ENCODE peak calls at places on chromosomes 1 and 21, in seven cellular contexts. One of them, this sample, is unnamed.

GRCh38 chr1:44076093-44076492 is 42.5 kb upstream of the KLF17 start:
- DNase-seq in HCT116: no peak
- DNase-seq in H1: no peak
- DNase-seq in GM12878: no peak
- DNase-seq in K562: no peak
- DNase-seq in NT2/D1: no peak
- DNase-seq in SK-N-SH: no peak
- DNase-seq in this sample: no peak

GRCh38 chr21:37139902-37140301 is 66.8 kb downstream of the TTC3 start:
- DNase-seq in NT2/D1: peak
- DNase-seq in SK-N-SH: no peak
- DNase-seq in H1: no peak
- DNase-seq in HCT116: no peak
- DNase-seq in GM12878: no peak
- DNase-seq in K562: no peak
- DNase-seq in this sample: no peak

GRCh38 chr1:150973826-150974579 is 632 bp downstream of the CERS2 start:
- DNase-seq in K562: no peak
- DNase-seq in NT2/D1: no peak
- DNase-seq in GM12878: no peak
- DNase-seq in SK-N-SH: peak
- DNase-seq in H1: peak
- DNase-seq in HCT116: no peak
- DNase-seq in this sample: no peak

GRCh38 chr1:2554621-2555387 is 1.4 kb upstream of the TNFRSF14 start:
- DNase-seq in H1: no peak
- DNase-seq in GM12878: no peak
- DNase-seq in SK-N-SH: peak
- DNase-seq in NT2/D1: no peak
- DNase-seq in HCT116: no peak
- DNase-seq in K562: peak
- DNase-seq in this sample: no peak

GRCh38 chr1:59520759-59521442 is 224.0 kb downstream of the FGGY start:
- DNase-seq in HCT116: no peak
- DNase-seq in SK-N-SH: no peak
- DNase-seq in GM12878: no peak
- DNase-seq in NT2/D1: no peak
- DNase-seq in K562: no peak
- DNase-seq in H1: no peak
- DNase-seq in this sample: no peak

GRCh38 chr1:111998332-111998731 is 8.9 kb upstream of the KCND3 start:
- DNase-seq in NT2/D1: no peak
- DNase-seq in GM12878: no peak
- DNase-seq in SK-N-SH: no peak
- DNase-seq in K562: no peak
- DNase-seq in H1: no peak
- DNase-seq in HCT116: no peak
- DNase-seq in this sample: no peak

GRCh38 chr1:8880068-8880676 is 1.7 kb upstream of the ENO1 start:
- DNase-seq in H1: no peak
- DNase-seq in HCT116: no peak
- DNase-seq in SK-N-SH: no peak
- DNase-seq in NT2/D1: no peak
- DNase-seq in GM12878: no peak
- DNase-seq in K562: peak
- DNase-seq in this sample: peak

GRCh38 chr1:52976183-52977035 is 49.3 kb downstream of the SCP2 start:
- DNase-seq in SK-N-SH: no peak
- DNase-seq in NT2/D1: peak
- DNase-seq in H1: peak
- DNase-seq in GM12878: no peak
- DNase-seq in K562: peak
- DNase-seq in HCT116: no peak
- DNase-seq in this sample: no peak

GRCh38 chr1:245434285-245434684 is 279.5 kb downstream of the KIF26B start:
- DNase-seq in NT2/D1: no peak
- DNase-seq in K562: no peak
- DNase-seq in SK-N-SH: no peak
- DNase-seq in GM12878: no peak
- DNase-seq in HCT116: peak
- DNase-seq in H1: no peak
- DNase-seq in this sample: no peak

GRCh38 chr1:113540328-113540727 is 150.0 kb downstream of the MAGI3 start:
- DNase-seq in SK-N-SH: no peak
- DNase-seq in K562: no peak
- DNase-seq in NT2/D1: no peak
- DNase-seq in H1: no peak
- DNase-seq in HCT116: no peak
- DNase-seq in GM12878: no peak
- DNase-seq in this sample: peak

GRCh38 chr1:240285541-240285940 is 193.9 kb downstream of the FMN2 start:
- DNase-seq in SK-N-SH: no peak
- DNase-seq in HCT116: no peak
- DNase-seq in NT2/D1: no peak
- DNase-seq in GM12878: no peak
- DNase-seq in K562: no peak
- DNase-seq in H1: no peak
- DNase-seq in this sample: no peak

GRCh38 chr1:29394521-29394921 is 158.2 kb downstream of the PTPRU start:
- DNase-seq in H1: no peak
- DNase-seq in NT2/D1: no peak
- DNase-seq in SK-N-SH: no peak
- DNase-seq in GM12878: no peak
- DNase-seq in HCT116: no peak
- DNase-seq in K562: no peak
- DNase-seq in this sample: no peak

GRCh38 chr1:109482796-109483638 is 688 bp upstream of the ATXN7L2 start:
- DNase-seq in GM12878: no peak
- DNase-seq in HCT116: no peak
- DNase-seq in H1: peak
- DNase-seq in K562: peak
- DNase-seq in NT2/D1: no peak
- DNase-seq in SK-N-SH: peak
- DNase-seq in this sample: no peak
- TF ChIP-seq YY1 in GM12878: no peak
- TF ChIP-seq YY1 in HCT116: no peak
- TF ChIP-seq YY1 in H1: no peak
- TF ChIP-seq YY1 in K562: no peak
- TF ChIP-seq YY1 in NT2/D1: no peak
- TF ChIP-seq YY1 in SK-N-SH: no peak
- TF ChIP-seq YY1 in this sample: no peak

DNA sequence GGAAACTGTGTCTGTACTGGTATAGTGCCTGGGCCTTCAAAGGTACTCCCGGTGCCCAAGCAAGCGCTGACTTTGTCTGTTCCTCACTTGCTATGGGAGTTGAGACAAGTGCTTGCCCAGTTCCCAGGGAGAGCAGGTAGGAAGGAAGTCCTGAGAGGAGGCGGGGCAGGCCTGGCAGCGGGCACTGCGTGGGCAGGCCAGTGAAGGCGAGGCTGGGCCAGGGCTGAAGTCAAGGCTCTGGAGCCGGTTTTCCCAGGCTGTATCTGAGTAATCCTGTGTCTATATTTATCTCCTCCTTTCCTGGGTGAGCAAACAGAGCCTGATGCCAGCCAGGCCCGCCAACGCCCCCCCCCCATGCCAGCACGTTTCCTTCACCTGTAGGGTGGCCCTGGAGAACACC is 15.9 kb upstream of the EDN2 start:
- DNase-seq in SK-N-SH: no peak
- DNase-seq in GM12878: no peak
- DNase-seq in NT2/D1: no peak
- DNase-seq in HCT116: no peak
- DNase-seq in H1: no peak
- DNase-seq in K562: no peak
- DNase-seq in this sample: no peak
- TF ChIP-seq YY1 in SK-N-SH: no peak
- TF ChIP-seq YY1 in GM12878: no peak
- TF ChIP-seq YY1 in NT2/D1: no peak
- TF ChIP-seq YY1 in HCT116: no peak
- TF ChIP-seq YY1 in H1: no peak
- TF ChIP-seq YY1 in K562: no peak
- TF ChIP-seq YY1 in this sample: no peak

GRCh38 chr1:22971161-22972062 is 1.3 kb downstream of the LACTBL1 start:
- DNase-seq in H1: no peak
- DNase-seq in GM12878: no peak
- DNase-seq in SK-N-SH: no peak
- DNase-seq in NT2/D1: no peak
- DNase-seq in K562: no peak
- DNase-seq in HCT116: no peak
- DNase-seq in this sample: no peak
- TF ChIP-seq YY1 in H1: no peak
- TF ChIP-seq YY1 in GM12878: no peak
- TF ChIP-seq YY1 in SK-N-SH: no peak
- TF ChIP-seq YY1 in NT2/D1: no peak
- TF ChIP-seq YY1 in K562: no peak
- TF ChIP-seq YY1 in HCT116: no peak
- TF ChIP-seq YY1 in this sample: no peak

DNA sequence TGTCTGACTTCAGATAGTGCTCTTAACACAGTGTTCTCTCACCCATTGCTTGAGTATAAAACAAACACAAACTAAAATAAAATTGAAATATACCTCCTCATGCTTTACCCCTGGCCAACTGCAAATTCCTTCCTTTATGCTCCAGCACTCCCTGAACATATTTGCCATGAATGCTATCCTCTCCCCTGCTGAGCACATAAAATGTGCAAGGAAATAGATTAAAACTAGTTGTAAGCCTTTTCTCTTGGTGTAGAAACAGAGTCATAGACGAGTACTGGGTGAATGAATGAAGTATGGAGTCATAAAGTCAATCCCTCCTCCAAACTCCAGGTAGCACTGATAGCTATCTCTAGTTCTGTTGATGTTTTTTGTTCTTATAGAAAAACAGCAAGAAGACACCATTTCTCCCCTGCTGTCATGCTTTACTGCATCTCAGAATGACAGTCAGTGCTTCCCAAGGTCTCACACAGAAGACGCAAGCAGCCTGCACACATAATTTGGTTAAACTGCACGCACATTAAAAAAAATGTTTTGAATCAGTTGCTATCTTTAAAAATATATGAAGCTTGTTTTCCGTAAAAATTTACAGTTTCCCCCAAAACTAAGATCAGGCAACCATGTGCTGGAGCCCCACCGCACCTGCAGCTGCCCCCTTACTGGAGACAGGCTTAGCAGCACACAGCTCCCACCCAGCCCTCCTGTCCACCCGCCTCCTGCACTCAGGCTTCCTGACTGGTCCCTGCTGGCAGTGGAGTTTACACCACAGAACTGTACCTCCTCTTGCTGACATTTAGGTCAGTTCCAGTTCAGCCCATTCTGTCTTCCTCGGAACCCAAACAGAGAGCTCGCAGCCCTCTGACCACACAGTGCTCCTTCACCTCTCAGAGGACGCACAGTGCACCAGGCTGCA is 2.3 kb downstream of the GPR161 start:
- DNase-seq in H1: no peak
- DNase-seq in K562: no peak
- DNase-seq in SK-N-SH: no peak
- DNase-seq in HCT116: no peak
- DNase-seq in NT2/D1: no peak
- DNase-seq in GM12878: no peak
- DNase-seq in this sample: no peak
- TF ChIP-seq YY1 in H1: no peak
- TF ChIP-seq YY1 in K562: no peak
- TF ChIP-seq YY1 in SK-N-SH: no peak
- TF ChIP-seq YY1 in HCT116: no peak
- TF ChIP-seq YY1 in NT2/D1: no peak
- TF ChIP-seq YY1 in GM12878: no peak
- TF ChIP-seq YY1 in this sample: no peak

DNA sequence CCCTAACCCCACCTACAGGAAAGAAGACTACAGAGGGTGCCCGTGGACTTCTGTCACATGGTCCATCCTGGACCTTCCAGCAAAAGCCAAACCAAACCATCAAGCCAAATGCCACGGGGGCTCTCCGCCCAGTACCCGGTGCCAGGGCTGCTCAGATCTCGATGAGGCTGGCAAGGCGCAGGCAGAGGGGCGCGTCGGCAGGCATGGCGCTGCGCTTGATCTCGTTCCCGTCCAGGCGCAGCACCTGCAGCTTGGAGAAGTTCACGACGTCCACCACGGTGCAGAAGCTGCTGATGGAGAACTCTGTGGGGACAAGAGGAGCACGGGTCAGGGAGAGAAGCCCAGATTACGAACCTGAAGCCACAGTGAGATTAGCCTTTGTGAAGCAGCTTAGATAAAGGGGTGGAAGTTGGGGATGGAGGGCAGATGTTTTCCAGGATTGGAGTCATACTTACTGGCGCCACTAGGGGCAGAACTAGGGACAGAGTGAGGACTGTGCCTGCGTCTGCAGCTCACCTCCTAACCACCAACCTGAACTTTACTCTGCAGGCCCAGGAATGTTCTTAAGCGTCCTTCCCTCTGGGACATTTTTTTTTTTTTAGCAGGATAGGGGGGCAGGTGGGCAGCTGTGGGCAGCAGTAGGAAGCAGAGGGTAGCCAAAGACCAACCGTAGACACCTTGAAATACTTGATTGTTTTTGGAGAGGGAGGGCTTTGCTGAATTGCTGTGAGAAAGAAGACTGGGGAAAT is 8.6 kb downstream of the FMOD start:
- DNase-seq in H1: peak
- DNase-seq in HCT116: peak
- DNase-seq in NT2/D1: peak
- DNase-seq in K562: peak
- DNase-seq in SK-N-SH: peak
- DNase-seq in GM12878: no peak
- DNase-seq in this sample: peak
- TF ChIP-seq YY1 in H1: peak
- TF ChIP-seq YY1 in HCT116: no peak
- TF ChIP-seq YY1 in NT2/D1: no peak
- TF ChIP-seq YY1 in K562: no peak
- TF ChIP-seq YY1 in SK-N-SH: no peak
- TF ChIP-seq YY1 in GM12878: no peak
- TF ChIP-seq YY1 in this sample: no peak

GRCh38 chr1:152067929-152068328 is 20.9 kb downstream of the TCHHL1 start:
- DNase-seq in SK-N-SH: no peak
- DNase-seq in NT2/D1: peak
- DNase-seq in H1: no peak
- DNase-seq in K562: no peak
- DNase-seq in HCT116: no peak
- DNase-seq in GM12878: no peak
- DNase-seq in this sample: no peak

GRCh38 chr1:152067150-152067549 is 21.7 kb downstream of the TCHHL1 start:
- DNase-seq in SK-N-SH: no peak
- DNase-seq in K562: no peak
- DNase-seq in H1: no peak
- DNase-seq in HCT116: no peak
- DNase-seq in NT2/D1: no peak
- DNase-seq in GM12878: no peak
- DNase-seq in this sample: no peak

GRCh38 chr1:152061952-152062351 is 25.1 kb upstream of the S100A11 start:
- DNase-seq in H1: no peak
- DNase-seq in SK-N-SH: no peak
- DNase-seq in NT2/D1: no peak
- DNase-seq in K562: no peak
- DNase-seq in GM12878: no peak
- DNase-seq in HCT116: no peak
- DNase-seq in this sample: no peak
- TF ChIP-seq YY1 in H1: no peak
- TF ChIP-seq YY1 in SK-N-SH: no peak
- TF ChIP-seq YY1 in NT2/D1: no peak
- TF ChIP-seq YY1 in K562: no peak
- TF ChIP-seq YY1 in GM12878: no peak
- TF ChIP-seq YY1 in HCT116: no peak
- TF ChIP-seq YY1 in this sample: no peak

GRCh38 chr1:23562138-23562819 is 3.0 kb upstream of the ID3 start:
- DNase-seq in HCT116: peak
- DNase-seq in SK-N-SH: peak
- DNase-seq in H1: peak
- DNase-seq in GM12878: no peak
- DNase-seq in K562: peak
- DNase-seq in NT2/D1: peak
- DNase-seq in this sample: peak
- TF ChIP-seq YY1 in HCT116: no peak
- TF ChIP-seq YY1 in SK-N-SH: no peak
- TF ChIP-seq YY1 in H1: no peak
- TF ChIP-seq YY1 in GM12878: no peak
- TF ChIP-seq YY1 in K562: no peak
- TF ChIP-seq YY1 in NT2/D1: no peak
- TF ChIP-seq YY1 in this sample: no peak